ENCODE peak calls at places on chromosome 21, in nine cellular contexts. I is lung, T is suprapubic skin, H is AG10803, U is adrenal gland, S is cardiac muscle cell, O is H9, Q is lower lobe of right lung, P is glutamatergic neuron. B is an unnamed sample.

GRCh38 chr21:46092811-46093667 is 4.9 kb upstream of the COL6A2 start:
- DNase-seq in I (no peak), U (no peak), P (no peak), H (no peak), T (no peak), O (no peak), Q (no peak), S (no peak), B (no peak)

GRCh38 chr21:45930792-45931191 is 50.8 kb upstream of the COL6A1 start:
- DNase-seq in P (no peak), O (no peak), I (no peak), H (no peak), S (no peak), Q (no peak), T (no peak), U (no peak), B (no peak)

GRCh38 chr21:17673261-17674020 is 60.7 kb upstream of the BTG3 start:
- DNase-seq in T (no peak), I (no peak), H (peak), U (no peak), S (peak), O (no peak), Q (no peak), P (no peak), B (no peak)

GRCh38 chr21:43971992-43972255 is 40.2 kb upstream of the TRAPPC10 start:
- DNase-seq in H (no peak), T (no peak), I (no peak), S (no peak), Q (no peak), P (no peak), O (no peak), U (no peak), B (no peak)

GRCh38 chr21:17451364-17451869 is 61.4 kb upstream of the CXADR start:
- DNase-seq in U (peak), I (no peak), T (no peak), O (no peak), P (no peak), Q (no peak), S (peak), H (peak), B (no peak)

GRCh38 chr21:41953249-41953830 is 478 bp downstream of the C2CD2 start:
- DNase-seq in P (peak), S (no peak), O (no peak), T (no peak), U (no peak), Q (no peak), I (no peak), H (peak), B (no peak)

GRCh38 chr21:43268086-43268803 is 99.4 kb downstream of the CRYAA start:
- DNase-seq in H (no peak), S (no peak), P (no peak), T (no peak), I (no peak), O (no peak), U (no peak), Q (peak), B (no peak)

GRCh38 chr21:21828130-21828529 is 829.9 kb downstream of the NCAM2 start:
- DNase-seq in P (no peak), Q (no peak), O (no peak), H (no peak), T (no peak), I (no peak), S (no peak), U (no peak), B (no peak)

GRCh38 chr21:41441546-41441945 is 15.5 kb downstream of the MX1 start:
- DNase-seq in H (no peak), Q (no peak), S (no peak), P (no peak), I (no peak), O (no peak), U (no peak), T (no peak), B (no peak)

GRCh38 chr21:44442266-44443125 is 12.8 kb upstream of the LRRC3 start:
- DNase-seq in H (no peak), O (no peak), Q (peak), T (no peak), S (no peak), P (no peak), I (no peak), U (no peak), B (no peak)

GRCh38 chr21:39373634-39374033 is 24.7 kb upstream of the HMGN1 start:
- DNase-seq in T (no peak), I (no peak), S (peak), O (peak), P (no peak), U (no peak), Q (no peak), H (peak), B (no peak)

DNA sequence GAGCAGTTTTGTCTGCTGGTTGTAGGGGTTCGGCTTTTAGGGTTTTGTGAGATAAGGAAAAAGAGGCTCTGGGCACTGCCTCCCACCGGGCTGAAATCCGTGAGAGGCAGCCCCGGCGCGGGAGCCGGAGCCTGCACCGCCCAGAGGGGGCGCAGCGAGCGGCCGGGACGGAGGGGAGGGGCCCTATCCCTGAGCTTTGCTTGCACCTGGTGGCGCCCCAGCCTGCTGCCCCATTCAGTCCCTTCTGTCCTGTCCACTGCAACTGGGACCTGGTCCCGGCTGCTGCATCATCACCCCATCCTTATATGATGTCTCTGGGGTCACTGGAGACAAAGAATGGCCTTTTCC is 512 bp upstream of the KCNJ6 start:
- DNase-seq in U (no peak), Q (no peak), O (peak), I (no peak), T (no peak), P (peak), H (no peak), S (no peak), B (no peak)
- TF ChIP-seq CTCF in U (no peak), Q (no peak), O (peak), I (no peak), T (no peak), P (no peak), H (peak), S (no peak), B (no peak)

GRCh38 chr21:36932417-36932816 is 34.1 kb downstream of the HLCS start:
- DNase-seq in S (no peak), T (no peak), U (no peak), Q (no peak), I (no peak), P (no peak), H (no peak), O (no peak), B (no peak)

GRCh38 chr21:36927718-36928117 is 38.8 kb downstream of the HLCS start:
- DNase-seq in O (peak), Q (peak), U (peak), P (peak), H (peak), I (peak), S (peak), T (peak), B (peak)

GRCh38 chr21:36929622-36930021 is 36.8 kb downstream of the HLCS start:
- DNase-seq in Q (no peak), O (no peak), P (no peak), U (no peak), H (peak), S (no peak), I (no peak), T (no peak), B (no peak)

GRCh38 chr21:36926989-36927695 is 39.3 kb downstream of the HLCS start:
- DNase-seq in U (no peak), Q (no peak), I (no peak), P (no peak), T (no peak), O (no peak), S (no peak), H (no peak), B (no peak)

GRCh38 chr21:36928960-36929359 is 37.5 kb downstream of the HLCS start:
- DNase-seq in H (no peak), U (no peak), S (no peak), T (no peak), Q (no peak), P (no peak), O (no peak), I (no peak), B (no peak)
- TF ChIP-seq CTCF in H (no peak), U (no peak), S (no peak), T (no peak), Q (no peak), P (no peak), O (no peak), I (no peak), B (no peak)

GRCh38 chr21:34511154-34511553 is 856 bp downstream of the KCNE1 start:
- DNase-seq in S (peak), P (no peak), O (no peak), U (no peak), I (no peak), T (no peak), Q (no peak), H (peak), B (no peak)
- TF ChIP-seq CTCF in S (no peak), P (no peak), O (no peak), U (no peak), I (no peak), T (no peak), Q (no peak), H (no peak), B (no peak)

GRCh38 chr21:34261841-34262832 is 101.7 kb upstream of the KCNE2 start:
- DNase-seq in H (no peak), T (no peak), O (no peak), U (no peak), P (no peak), I (no peak), S (no peak), Q (no peak), B (no peak)
- TF ChIP-seq CTCF in H (no peak), T (no peak), O (no peak), U (no peak), P (no peak), I (no peak), S (no peak), Q (no peak), B (no peak)

GRCh38 chr21:31728952-31729351 is 3.0 kb downstream of the SCAF4 start:
- DNase-seq in P (no peak), O (no peak), T (no peak), I (no peak), U (no peak), H (no peak), Q (no peak), S (no peak), B (no peak)
- TF ChIP-seq CTCF in P (no peak), O (no peak), T (no peak), I (no peak), U (no peak), H (no peak), Q (no peak), S (no peak), B (no peak)

GRCh38 chr21:35340273-35340672 is 291.2 kb upstream of the RUNX1 start:
- DNase-seq in H (no peak), S (no peak), Q (no peak), P (no peak), T (no peak), I (no peak), O (no peak), U (no peak), B (no peak)
- TF ChIP-seq CTCF in H (no peak), S (no peak), Q (no peak), P (no peak), T (no peak), I (no peak), O (no peak), U (no peak), B (no peak)

B was measured in activated CD8-positive, alpha-beta T cell treated with anti-CD3 and anti-CD28 coated beads for 36 hours.